ENCODE peak calls at places on chromosomes 1 and 21, in four cellular contexts. N is GM06990, F is left lung, Y is K562. H is an unnamed sample.
A peak's percentile ranks its signal among the peaks of the same experiment; 100 is the strongest.

GRCh38 chr1:189708674-189709073 is 769.0 kb downstream of the BRINP3 start:
- DNase-seq in N (no peak), F (no peak), Y (no peak), H (no peak)

GRCh38 chr1:20212685-20213331 is 26.5 kb upstream of the PLA2G2C start:
- DNase-seq in F (peak; percentile 62), Y (peak; percentile 79), N (peak; percentile 65), H (peak; percentile 78)

GRCh38 chr1:111737216-111738132 is 1.7 kb downstream of the INKA2 start:
- DNase-seq in F (no peak), Y (no peak), N (no peak), H (no peak)

GRCh38 chr1:204171751-204172178 is 5.6 kb upstream of the REN start:
- DNase-seq in N (no peak), Y (no peak), F (no peak), H (no peak)

GRCh38 chr1:93013311-93014091 is 52.2 kb upstream of the DIPK1A start:
- DNase-seq in N (no peak), F (no peak), Y (no peak), H (no peak)

GRCh38 chr1:152218762-152219436 is 5.1 kb downstream of the HRNR start:
- DNase-seq in Y (no peak), N (no peak), F (peak; percentile 22), H (no peak)

GRCh38 chr1:1426961-1427934 is 6.2 kb upstream of the ANKRD65 start:
- DNase-seq in N (no peak), Y (peak; percentile 70), F (no peak), H (peak; percentile 53)

GRCh38 chr1:81174052-81174451 is 626.7 kb upstream of the ADGRL2 start:
- DNase-seq in F (no peak), Y (no peak), N (no peak), H (no peak)

GRCh38 chr1:91997607-91998195 is 32.1 kb upstream of the EPHX4 start:
- DNase-seq in Y (no peak), N (no peak), F (no peak), H (no peak)

GRCh38 chr21:42734323-42734971 is 81.0 kb downstream of the PDE9A start:
- DNase-seq in Y (no peak), F (peak; percentile 64), N (no peak), H (no peak)

GRCh38 chr1:175472464-175472863 is 270.9 kb downstream of the TNR start:
- DNase-seq in N (no peak), Y (no peak), F (no peak), H (no peak)

GRCh38 chr1:161260939-161261858 is 2.7 kb downstream of the PCP4L1 start:
- DNase-seq in N (peak; percentile 18), F (no peak), Y (no peak), H (no peak)

GRCh38 chr1:53821380-53821779 is 16.7 kb downstream of the NDC1 start:
- DNase-seq in Y (no peak), F (no peak), N (no peak), H (no peak)

GRCh38 chr1:53822931-53823330 is 15.2 kb downstream of the NDC1 start:
- DNase-seq in F (no peak), N (no peak), Y (no peak), H (no peak)

GRCh38 chr1:53819387-53819786 is 18.7 kb downstream of the NDC1 start:
- DNase-seq in Y (no peak), F (no peak), N (no peak), H (no peak)

GRCh38 chr1:53826367-53826766 is 11.7 kb downstream of the NDC1 start:
- DNase-seq in Y (no peak), F (no peak), N (no peak), H (no peak)

GRCh38 chr1:53825306-53825705 is 12.8 kb downstream of the NDC1 start:
- DNase-seq in N (no peak), Y (no peak), F (no peak), H (no peak)
- H3K36me3 ChIP-seq in N (peaks cover 11% of the 10 kb centered on the region), Y (peaks cover 90% of the 10 kb centered on the region), F (no peaks in the 10 kb centered on the region), H (peaks cover 35% of the 10 kb centered on the region)

GRCh38 chr1:156949127-156949526 is 28.7 kb downstream of the LRRC71 start:
- DNase-seq in N (no peak), Y (no peak), F (no peak), H (no peak)
- H3K36me3 ChIP-seq in N (peaks cover 17% of the 10 kb centered on the region), Y (peaks cover 57% of the 10 kb centered on the region), F (no peaks in the 10 kb centered on the region), H (peaks cover 96% of the 10 kb centered on the region)

DNA sequence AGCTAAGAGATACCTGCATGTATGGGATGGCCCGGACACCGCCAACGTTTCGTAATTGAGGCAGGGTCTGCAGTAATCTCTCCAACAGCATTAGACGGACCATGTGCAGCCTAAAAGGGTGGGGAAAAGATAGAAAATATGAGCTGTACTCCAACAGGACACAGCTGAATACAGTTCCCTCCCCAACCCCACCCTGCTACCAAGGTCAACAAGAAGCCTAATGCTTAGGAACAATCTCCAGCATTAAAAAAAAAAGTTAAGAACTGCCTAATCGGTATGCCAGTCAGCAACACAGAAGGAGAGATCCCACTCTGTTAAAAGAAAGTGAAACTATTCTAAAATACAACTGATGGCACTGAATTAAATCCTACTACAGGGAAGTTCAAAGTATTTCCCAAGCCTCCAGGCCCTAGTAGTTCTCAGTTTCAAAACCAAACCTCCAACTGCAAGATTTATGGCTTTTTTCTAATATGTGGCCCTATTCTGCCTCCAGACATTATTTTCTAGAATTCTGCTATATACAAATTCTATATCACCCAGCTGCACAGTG is 81.0 kb downstream of the UBR4 start:
- DNase-seq in N (no peak), Y (no peak), F (no peak), H (no peak)
- H3K36me3 ChIP-seq in N (peaks cover 31% of the 10 kb centered on the region), Y (peaks cover 95% of the 10 kb centered on the region), F (peaks cover 9% of the 10 kb centered on the region), H (peaks cover 98% of the 10 kb centered on the region)

DNA sequence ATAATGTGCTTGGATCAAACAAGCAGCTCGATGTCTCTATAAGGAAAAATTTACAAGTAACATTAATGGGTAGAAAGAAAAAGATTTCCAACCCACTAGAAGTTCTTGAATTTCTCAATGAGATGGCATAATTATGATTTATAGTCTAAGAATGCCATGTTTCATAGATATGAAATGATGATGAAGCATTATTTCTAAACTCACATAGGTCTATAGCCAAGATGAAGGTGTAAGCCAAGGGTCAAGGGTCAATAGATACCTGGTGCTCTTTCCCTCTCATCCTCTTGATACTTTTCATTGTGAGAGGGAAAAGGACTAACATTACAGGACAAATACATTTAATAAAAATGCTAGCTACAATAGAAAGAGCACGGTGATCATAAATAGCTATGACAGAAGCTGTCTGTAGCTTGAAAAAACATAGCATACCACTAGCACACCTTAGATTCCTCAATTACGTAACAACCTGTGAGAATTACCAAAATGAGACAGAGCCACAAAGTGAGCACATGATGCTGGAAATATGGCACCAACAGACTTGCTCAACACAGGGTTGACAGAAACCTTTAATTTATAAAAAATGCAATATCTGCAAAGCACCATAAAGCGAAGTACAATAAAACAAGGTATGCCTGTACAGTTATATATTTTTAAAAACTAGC is 26.3 kb upstream of the F13B start:
- DNase-seq in Y (no peak), F (no peak), N (no peak), H (no peak)
- H3K36me3 ChIP-seq in Y (peaks cover 70% of the 10 kb centered on the region), F (no peaks in the 10 kb centered on the region), N (no peaks in the 10 kb centered on the region), H (no peaks in the 10 kb centered on the region)

GRCh38 chr1:222657899-222658298 is 40.0 kb downstream of the MIA3 start:
- DNase-seq in N (no peak), F (no peak), Y (no peak), H (no peak)

GRCh38 chr1:222652676-222653075 is 34.8 kb downstream of the MIA3 start:
- DNase-seq in F (no peak), Y (no peak), N (no peak), H (no peak)

GRCh38 chr1:222654849-222655248 is 37.0 kb downstream of the MIA3 start:
- DNase-seq in Y (no peak), N (peak; percentile 41), F (peak; percentile 56), H (peak; percentile 61)

GRCh38 chr1:222653178-222653827 is 35.4 kb downstream of the MIA3 start:
- DNase-seq in N (peak; percentile 48), F (no peak), Y (no peak), H (no peak)
- H3K36me3 ChIP-seq in N (peaks cover 8% of the 10 kb centered on the region), F (no peaks in the 10 kb centered on the region), Y (peaks cover 96% of the 10 kb centered on the region), H (peaks cover 98% of the 10 kb centered on the region)

GRCh38 chr1:21868482-21868881 is 56.4 kb downstream of the LDLRAD2 start:
- DNase-seq in Y (no peak), N (no peak), F (no peak), H (no peak)
- H3K36me3 ChIP-seq in Y (peaks cover 73% of the 10 kb centered on the region), N (no peaks in the 10 kb centered on the region), F (no peaks in the 10 kb centered on the region), H (peaks cover 79% of the 10 kb centered on the region)